ENCODE peak calls at places on chromosomes 7 and 10, in ten cellular contexts. T is H7; V is neural crest cell; B is prostate gland; K is kidney glomerular epithelial cell; N is HFFc6; R is lung; X is activated effector memory CD4-positive, alpha-beta T cell treated with anti-CD3 and anti-CD28 coated beads, Interleukin-2, amount 50 U/mL, for 16 hours; O is posterior vena cava; P is stimulated activated CD8-positive, alpha-beta memory T cell treated with anti-CD3 and anti-CD28 coated beads, Interleukin-15, amount 100 ng/mL, for 24 hours. F is an unnamed sample.

GRCh38 chr10:110857265-110858158 is 14.2 kb upstream of the PDCD4 start:
- DNase-seq in T (no peak), V (no peak), B (peak; percentile 65), K (no peak), N (no peak), R (no peak), X (no peak), O (no peak), P (no peak), F (peak; percentile 13)

GRCh38 chr7:23542752-23543151 is 11.0 kb upstream of the TRA2A start:
- DNase-seq in T (no peak), V (no peak), B (no peak), K (no peak), N (no peak), R (no peak), X (no peak), O (no peak), P (no peak), F (no peak)

GRCh38 chr10:47039558-47039905 is 128.3 kb downstream of the PTPN20 start:
- DNase-seq in T (no peak), V (no peak), B (no peak), K (no peak), N (no peak), R (no peak), X (no peak), O (no peak), P (no peak), F (no peak)

GRCh38 chr10:112208981-112209380 is 25.4 kb upstream of the GPAM start:
- DNase-seq in T (no peak), V (no peak), B (no peak), K (no peak), N (peak; percentile 78), R (no peak), X (no peak), O (no peak), P (no peak), F (no peak)

GRCh38 chr7:4200546-4201094 is 481.5 kb upstream of the FOXK1 start:
- DNase-seq in T (no peak), V (no peak), B (no peak), K (no peak), N (no peak), R (no peak), X (no peak), O (no peak), P (no peak), F (no peak)

GRCh38 chr10:5423774-5424173 is 11.4 kb downstream of the NET1 start:
- DNase-seq in T (no peak), V (no peak), B (no peak), K (no peak), N (no peak), R (no peak), X (no peak), O (no peak), P (no peak), F (no peak)

GRCh38 chr10:30432631-30433285 is 1.2 kb upstream of the MAP3K8 start:
- DNase-seq in T (peak; percentile 43), V (no peak), B (no peak), K (peak; percentile 84), N (no peak), R (peak; percentile 52), X (no peak), O (no peak), P (no peak), F (no peak)

GRCh38 chr10:114288424-114289095 is 49.5 kb downstream of the VWA2 start:
- DNase-seq in T (no peak), V (no peak), B (no peak), K (no peak), N (no peak), R (no peak), X (peak; percentile 24), O (peak; percentile 64), P (no peak), F (no peak)

GRCh38 chr7:83732305-83732704 is 83.4 kb upstream of the SEMA3E start:
- DNase-seq in T (no peak), V (no peak), B (no peak), K (no peak), N (no peak), R (no peak), X (no peak), O (no peak), P (no peak), F (no peak)

GRCh38 chr7:106518239-106518638 is 142.7 kb downstream of the CCDC71L start:
- DNase-seq in T (no peak), V (no peak), B (no peak), K (no peak), N (no peak), R (no peak), X (no peak), O (no peak), P (no peak), F (no peak)

GRCh38 chr10:27019827-27020226 is 80.5 kb downstream of the ANKRD26 start:
- DNase-seq in T (no peak), V (no peak), B (no peak), K (no peak), N (no peak), R (no peak), X (no peak), O (no peak), P (no peak), F (no peak)

GRCh38 chr7:74006451-74007259 is 21.3 kb upstream of the ELN start:
- DNase-seq in T (no peak), V (no peak), B (no peak), K (no peak), N (no peak), R (no peak), X (no peak), O (no peak), P (no peak), F (no peak)

GRCh38 chr10:22655312-22655973 is 58.9 kb downstream of the PIP4K2A start:
- DNase-seq in T (no peak), V (no peak), B (peak; percentile 43), K (peak; percentile 50), N (peak; percentile 80), R (no peak), X (peak; percentile 74), O (no peak), P (no peak), F (no peak)

GRCh38 chr7:23385120-23385519 is 85.2 kb downstream of the IGF2BP3 start:
- DNase-seq in T (no peak), V (no peak), B (no peak), K (no peak), N (no peak), R (no peak), X (no peak), O (no peak), P (no peak), F (no peak)

GRCh38 chr10:34290412-34291082 is 524.5 kb downstream of the PARD3 start:
- DNase-seq in T (no peak), V (no peak), B (no peak), K (peak; percentile 66), N (peak; percentile 77), R (no peak), X (no peak), O (no peak), P (no peak), F (no peak)

GRCh38 chr10:95415631-95416031 is 124.8 kb upstream of the PDLIM1 start:
- DNase-seq in T (peak; percentile 59), V (no peak), B (no peak), K (no peak), N (no peak), R (no peak), X (no peak), O (peak; percentile 79), P (no peak), F (no peak)

GRCh38 chr10:80186364-80187012 is 18.8 kb downstream of the ANXA11 start:
- DNase-seq in T (no peak), V (no peak), B (no peak), K (no peak), N (no peak), R (no peak), X (peak; percentile 63), O (no peak), P (no peak), F (no peak)

GRCh38 chr7:55074008-55074499 is 55.2 kb downstream of the EGFR start:
- DNase-seq in T (no peak), V (no peak), B (peak; percentile 32), K (peak; percentile 83), N (peak; percentile 84), R (peak; percentile 69), X (peak; percentile 76), O (no peak), P (no peak), F (peak; percentile 22)

GRCh38 chr7:8781166-8781565 is 347.8 kb downstream of the NXPH1 start:
- DNase-seq in T (no peak), V (no peak), B (no peak), K (no peak), N (no peak), R (no peak), X (no peak), O (no peak), P (no peak), F (no peak)

GRCh38 chr7:79787623-79788022 is 334.2 kb upstream of the MAGI2 start:
- DNase-seq in T (no peak), V (no peak), B (no peak), K (no peak), N (no peak), R (no peak), X (no peak), O (no peak), P (no peak), F (no peak)

F was measured in central memory CD8-positive, alpha-beta T cell.